ENCODE peak calls at places on chromosomes 16 and 17, in nine cellular contexts. H, C, D, M, O, R, P, E and Y are unnamed samples.

GRCh38 chr16:75000481-75001081 is 1.8 kb downstream of the ZNRF1 start:
- DNase-seq in H (no peak), C (no peak), D (no peak), M (no peak), O (no peak), R (no peak), P (no peak), E (no peak), Y (no peak)

GRCh38 chr16:50047864-50048263 is 17.9 kb upstream of the HEATR3 start:
- DNase-seq in H (no peak), C (no peak), D (no peak), M (no peak), O (no peak), R (no peak), P (no peak), E (no peak), Y (no peak)

GRCh38 chr16:2963611-2964415 is at the start of gene KREMEN2:
- DNase-seq in H (peak), C (no peak), D (no peak), M (no peak), O (no peak), R (no peak), P (no peak), E (no peak), Y (no peak)

GRCh38 chr17:27323538-27324212 is 29.8 kb downstream of the WSB1 start:
- DNase-seq in H (peak), C (peak), D (peak), M (peak), O (peak), R (peak), P (peak), E (peak), Y (peak)

GRCh38 chr17:46047398-46047797 is 48.3 kb downstream of the STH start:
- DNase-seq in H (no peak), C (no peak), D (no peak), M (no peak), O (no peak), R (no peak), P (no peak), E (no peak), Y (no peak)

GRCh38 chr16:63361032-63361624 is 1324.9 kb upstream of the CDH8 start:
- DNase-seq in H (peak), C (no peak), D (no peak), M (no peak), O (no peak), R (no peak), P (no peak), E (no peak), Y (no peak)

GRCh38 chr16:76964464-76965154 is 226.4 kb upstream of the MON1B start:
- DNase-seq in H (no peak), C (no peak), D (no peak), M (no peak), O (no peak), R (no peak), P (no peak), E (no peak), Y (no peak)

GRCh38 chr17:3762922-3763776 is 37.8 kb downstream of the ITGAE start:
- DNase-seq in H (no peak), C (no peak), D (no peak), M (no peak), O (no peak), R (no peak), P (no peak), E (no peak), Y (no peak)

GRCh38 chr17:64024215-64024654 is 3.8 kb upstream of the ICAM2 start:
- DNase-seq in H (no peak), C (no peak), D (no peak), M (peak), O (no peak), R (no peak), P (no peak), E (peak), Y (no peak)

GRCh38 chr16:22220076-22220453 is 14.0 kb downstream of the EEF2K start:
- DNase-seq in H (no peak), C (peak), D (peak), M (peak), O (no peak), R (no peak), P (peak), E (peak), Y (no peak)

GRCh38 chr16:84404936-84405640 is 36.8 kb downstream of the ATP2C2 start:
- DNase-seq in H (no peak), C (no peak), D (no peak), M (no peak), O (no peak), R (no peak), P (no peak), E (no peak), Y (no peak)

GRCh38 chr16:249431-249830 is 14.8 kb downstream of the FAM234A start:
- DNase-seq in H (no peak), C (no peak), D (no peak), M (no peak), O (no peak), R (no peak), P (no peak), E (no peak), Y (no peak)
- TF ChIP-seq POLR2A in H (no peak), C (no peak), D (no peak), M (no peak), O (no peak), R (no peak), P (no peak), E (no peak), Y (no peak)

DNA sequence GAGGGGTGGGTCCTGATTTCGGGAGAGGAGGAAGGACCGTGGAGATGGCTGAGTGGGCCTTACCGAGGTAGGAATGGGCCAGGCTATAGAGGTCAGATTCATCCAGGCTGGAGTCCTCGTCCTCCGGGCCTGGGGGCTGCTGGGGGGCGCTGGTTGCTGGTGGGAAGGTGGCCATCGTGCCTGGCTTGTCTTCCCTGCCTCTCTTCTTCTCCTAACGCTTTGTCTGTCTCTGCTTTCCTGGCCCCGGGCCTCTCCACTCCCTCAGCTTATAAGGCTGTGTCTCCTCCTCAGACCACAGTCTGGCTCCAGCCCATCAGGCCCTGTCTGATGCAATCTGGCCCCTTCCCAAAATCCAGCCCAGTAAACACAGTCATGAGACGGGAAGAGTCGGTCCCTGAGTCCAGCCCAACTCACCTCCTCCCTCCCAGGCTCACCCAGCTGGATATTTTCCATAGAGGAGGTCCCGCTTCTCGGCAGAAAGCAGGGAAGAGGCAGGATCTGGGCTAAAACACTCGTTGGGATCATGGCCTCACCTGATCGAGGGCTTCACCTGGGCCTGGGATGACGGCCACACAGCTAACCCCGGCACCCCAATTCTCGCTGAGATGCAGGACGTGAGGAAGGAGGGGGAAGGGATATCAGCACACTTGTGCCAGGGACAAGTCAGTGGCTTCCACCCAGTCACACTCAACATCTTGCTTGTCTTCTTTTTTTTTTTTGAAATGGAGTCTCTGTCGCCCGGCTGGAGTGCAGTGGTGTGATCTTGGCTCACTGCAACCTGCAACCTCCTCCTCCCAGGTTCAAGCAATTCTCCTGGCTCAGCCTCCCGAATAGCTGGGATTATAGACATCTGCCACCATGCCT is at the start of gene NUPR1:
- DNase-seq in H (peak), C (peak), D (peak), M (peak), O (peak), R (peak), P (peak), E (peak), Y (peak)
- H3K4me3 ChIP-seq in H (peak), C (peak), D (peak), M (peak), O (peak), R (peak), P (peak), E (peak), Y (peak)

GRCh38 chr17:51372345-51373004 is 112.1 kb downstream of the UTP18 start:
- DNase-seq in H (peak), C (no peak), D (no peak), M (no peak), O (no peak), R (no peak), P (no peak), E (peak), Y (no peak)

GRCh38 chr17:51374220-51374619 is 113.9 kb downstream of the UTP18 start:
- DNase-seq in H (no peak), C (no peak), D (no peak), M (no peak), O (no peak), R (no peak), P (no peak), E (no peak), Y (no peak)

GRCh38 chr17:51373489-51374194 is 113.3 kb downstream of the UTP18 start:
- DNase-seq in H (no peak), C (no peak), D (no peak), M (no peak), O (no peak), R (no peak), P (no peak), E (no peak), Y (no peak)

GRCh38 chr17:51366866-51367265 is 106.5 kb downstream of the UTP18 start:
- DNase-seq in H (no peak), C (no peak), D (no peak), M (no peak), O (no peak), R (no peak), P (no peak), E (no peak), Y (no peak)

GRCh38 chr17:51371732-51372151 is 111.4 kb downstream of the UTP18 start:
- DNase-seq in H (peak), C (no peak), D (no peak), M (no peak), O (no peak), R (no peak), P (no peak), E (peak), Y (no peak)
- TF ChIP-seq CTCF in H (peak), C (no peak), D (peak), M (no peak), O (peak), R (peak), P (peak), E (no peak), Y (peak)

DNA sequence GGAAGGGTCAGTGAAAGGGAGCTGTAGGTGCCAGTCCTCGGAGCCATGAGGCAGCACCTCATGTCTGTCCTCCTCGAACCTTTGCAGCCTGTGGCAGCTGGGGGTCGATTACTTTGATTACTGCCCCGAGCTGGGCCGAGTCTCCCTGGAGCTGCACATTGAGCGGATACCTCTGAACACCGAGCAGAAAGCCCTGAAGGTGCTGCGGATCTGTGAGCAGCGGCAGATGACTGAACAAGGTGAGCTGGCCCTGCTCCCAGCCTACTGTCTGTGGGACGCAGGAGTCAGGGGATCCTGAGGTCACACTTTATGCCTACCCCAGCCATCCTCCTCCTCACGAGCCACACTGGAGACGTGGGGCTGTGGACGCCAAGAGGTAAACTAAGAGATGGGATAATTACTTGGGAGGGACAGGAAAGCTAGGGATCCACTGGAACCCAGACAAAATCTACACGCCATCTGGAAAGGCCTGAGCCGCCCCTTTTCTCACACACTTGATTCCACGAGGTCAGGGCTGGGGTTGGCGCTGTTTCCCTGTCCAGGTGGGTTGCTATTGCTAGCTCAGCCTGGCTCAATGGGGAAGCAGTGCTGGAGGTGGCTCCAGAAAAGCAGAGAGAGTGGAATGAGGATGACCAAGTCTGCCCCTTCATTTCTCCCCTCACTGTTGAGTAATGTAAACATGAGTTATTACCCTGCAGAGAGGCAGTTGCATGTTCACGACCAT is 26.4 kb downstream of the NUP85 start:
- DNase-seq in H (no peak), C (no peak), D (no peak), M (no peak), O (no peak), R (no peak), P (no peak), E (no peak), Y (no peak)
- TF ChIP-seq POLR2A in H (peak), C (no peak), D (no peak), M (no peak), O (no peak), R (no peak), P (no peak), E (no peak), Y (no peak)